ENCODE peak calls at places on chromosome 22, in seven cellular contexts. K is A673, E is BJ, N is lower leg skin, A is astrocyte of the cerebellum, R is IMR-90, V is esophagus squamous epithelium. T is an unnamed sample.
A peak's percentile ranks its signal among the peaks of the same experiment; 100 is the strongest.

GRCh38 chr22:47295226-47295901 is 532.9 kb downstream of the TBC1D22A start:
- DNase-seq in K (no peak), E (no peak), N (no peak), A (no peak), R (no peak), V (no peak), T (no peak)

GRCh38 chr22:49967333-49968241 is 7.0 kb downstream of the PIM3 start:
- DNase-seq in K (no peak), E (no peak), N (peak; percentile 44), A (no peak), R (no peak), V (no peak), T (no peak)

GRCh38 chr22:39242809-39243442 is 1.9 kb downstream of the PDGFB start:
- DNase-seq in K (peak; percentile 30), E (no peak), N (no peak), A (no peak), R (no peak), V (no peak), T (no peak)

GRCh38 chr22:41919357-41920224 is 4.7 kb upstream of the SHISA8 start:
- DNase-seq in K (peak; percentile 84), E (no peak), N (no peak), A (no peak), R (peak; percentile 11), V (no peak), T (peak; percentile 25)

GRCh38 chr22:40238425-40239344 is 61.0 kb downstream of the TNRC6B start:
- DNase-seq in K (peak; percentile 59), E (peak; percentile 26), N (no peak), A (no peak), R (peak; percentile 74), V (no peak), T (peak; percentile 88)

GRCh38 chr22:27797793-27798525 is 3.6 kb downstream of the MN1 start:
- DNase-seq in K (no peak), E (no peak), N (no peak), A (no peak), R (no peak), V (no peak), T (no peak)

GRCh38 chr22:40065981-40066380 is 71.2 kb downstream of the FAM83F start:
- DNase-seq in K (no peak), E (no peak), N (no peak), A (no peak), R (no peak), V (no peak), T (no peak)

GRCh38 chr22:41286639-41287091 is 678 bp upstream of the RANGAP1 start:
- DNase-seq in K (peak; percentile 61), E (no peak), N (peak; percentile 30), A (no peak), R (peak; percentile 38), V (no peak), T (peak; percentile 25)

GRCh38 chr22:38353701-38354100 is 36.5 kb upstream of the CSNK1E start:
- DNase-seq in K (no peak), E (no peak), N (no peak), A (no peak), R (no peak), V (no peak), T (no peak)

GRCh38 chr22:47624277-47625012 is 862.0 kb downstream of the TBC1D22A start:
- DNase-seq in K (no peak), E (no peak), N (no peak), A (no peak), R (no peak), V (no peak), T (no peak)

GRCh38 chr22:36056980-36057379 is 28.4 kb upstream of the RBFOX2 start:
- DNase-seq in K (no peak), E (no peak), N (no peak), A (no peak), R (peak; percentile 56), V (no peak), T (peak; percentile 60)

DNA sequence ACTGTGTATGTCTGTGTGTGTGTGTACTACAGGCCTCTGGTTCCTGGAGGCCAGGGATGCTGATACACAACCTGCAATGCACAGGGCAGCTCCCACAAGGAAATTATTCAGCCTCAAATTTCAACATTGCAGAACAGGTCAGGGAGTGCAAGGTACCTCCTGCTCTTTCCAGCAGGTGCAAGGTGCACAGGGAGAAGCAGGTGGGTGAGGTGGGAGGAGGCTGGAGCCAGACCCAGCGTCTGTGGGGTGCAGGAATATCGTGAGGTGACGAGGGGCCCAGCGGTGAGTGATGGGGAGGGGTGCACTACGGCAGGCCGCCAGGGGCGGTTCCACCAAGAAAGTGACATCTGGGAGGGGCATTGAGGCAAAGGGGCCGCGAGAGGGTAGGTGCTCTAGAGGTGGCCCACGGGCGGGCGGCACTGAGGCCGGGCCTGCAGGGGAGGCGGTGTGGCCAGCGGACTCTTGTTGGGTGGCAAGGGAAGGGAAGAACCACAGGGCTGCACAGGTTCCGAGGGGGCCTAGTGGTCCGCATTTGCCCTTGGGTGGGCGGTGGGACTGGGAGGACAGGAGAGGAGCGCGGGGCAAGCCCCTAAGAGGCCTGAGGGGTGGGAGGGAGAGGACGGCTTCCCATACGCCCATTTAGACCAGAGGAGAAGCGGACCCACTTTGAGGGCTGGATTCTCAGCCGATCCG is 21.6 kb downstream of the DGCR6L start:
- DNase-seq in K (no peak), E (no peak), N (no peak), A (no peak), R (no peak), V (no peak), T (no peak)
- H3K4me3 ChIP-seq in K (no peak overlapping the region), E (peak overlapping the region; percentile 51), N (no peak overlapping the region), A (peak overlapping the region; percentile 42), R (no peak overlapping the region), V (peak overlapping the region; percentile 52), T (no peak overlapping the region)

GRCh38 chr22:23238707-23239106 is 58.4 kb downstream of the BCR start:
- DNase-seq in K (no peak), E (no peak), N (no peak), A (no peak), R (no peak), V (no peak), T (no peak)
- TF ChIP-seq CTCF in K (no peak), E (no peak), N (no peak), A (no peak), R (no peak), V (no peak), T (no peak)

DNA sequence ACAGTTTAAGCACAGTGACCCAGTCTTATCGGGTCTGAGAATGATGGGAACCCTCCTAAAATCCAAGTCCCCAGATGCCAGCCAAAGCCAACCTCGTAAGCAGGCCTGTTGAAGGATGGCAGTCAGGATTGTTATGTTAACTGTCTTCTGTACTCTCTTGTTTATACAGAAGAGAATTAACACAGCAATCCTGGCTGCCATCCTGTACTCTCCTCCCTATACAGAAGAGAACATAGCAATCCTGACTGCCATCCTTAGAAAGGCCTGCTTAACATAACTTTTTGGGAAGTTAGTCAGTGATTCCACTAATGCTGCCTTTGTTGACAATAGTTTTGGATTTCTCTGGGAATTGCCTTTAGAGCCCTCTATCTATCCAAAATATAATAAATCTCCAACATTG is 116.4 kb downstream of the LARGE1 start:
- DNase-seq in K (no peak), E (no peak), N (no peak), A (no peak), R (peak; percentile 15), V (no peak), T (no peak)
- H3K4me3 ChIP-seq in K (no peak overlapping the region), E (no peak overlapping the region), N (no peak overlapping the region), A (no peak overlapping the region), R (no peak overlapping the region), V (no peak overlapping the region), T (no peak overlapping the region)

GRCh38 chr22:44085743-44086741 is 61.9 kb downstream of the PARVB start:
- DNase-seq in K (peak; percentile 59), E (no peak), N (peak; percentile 50), A (peak; percentile 43), R (peak; percentile 53), V (no peak), T (peak; percentile 73)
- TF ChIP-seq CTCF in K (peak; percentile 50), E (peak; percentile 32), N (no peak), A (peak; percentile 59), R (peak; percentile 48), V (no peak), T (peak; percentile 47)

GRCh38 chr22:46150615-46151423 is 493 bp downstream of the PPARA start:
- DNase-seq in K (no peak), E (no peak), N (no peak), A (no peak), R (no peak), V (no peak), T (no peak)
- H3K4me3 ChIP-seq in K (peak overlapping the region; percentile 79), E (peak overlapping the region; percentile 95), N (peak overlapping the region; percentile 71), A (peak overlapping the region; percentile 84), R (peak overlapping the region; percentile 85), V (peak overlapping the region; percentile 92), T (peak overlapping the region; percentile 72)

GRCh38 chr22:29156507-29156906 is 49.2 kb upstream of the EMID1 start:
- DNase-seq in K (no peak), E (no peak), N (no peak), A (no peak), R (peak; percentile 5), V (no peak), T (peak; percentile 2)
- TF ChIP-seq CTCF in K (peak; percentile 23), E (peak; percentile 31), N (no peak), A (peak; percentile 42), R (peak; percentile 31), V (no peak), T (peak; percentile 14)

DNA sequence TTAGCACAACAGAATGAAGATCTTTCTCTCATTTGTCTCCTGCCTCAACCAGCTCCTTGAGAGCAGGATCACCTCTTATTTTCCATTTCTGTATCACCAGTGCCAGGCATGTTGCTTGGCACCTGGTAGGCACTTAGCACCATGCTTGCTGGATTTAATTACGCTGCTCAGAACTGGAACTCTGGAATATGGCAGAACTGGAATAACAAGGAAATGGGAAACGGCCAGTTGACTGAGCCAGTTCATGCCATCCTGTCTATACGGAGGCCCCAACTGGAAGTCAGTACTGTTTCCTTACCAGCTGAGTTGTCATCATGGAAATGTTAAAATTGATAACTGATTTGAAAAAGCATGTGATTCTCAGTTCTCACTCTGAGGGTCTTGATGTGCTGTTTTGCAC is 69.5 kb upstream of the YWHAH start:
- DNase-seq in K (no peak), E (no peak), N (no peak), A (no peak), R (no peak), V (no peak), T (no peak)
- H3K4me3 ChIP-seq in K (no peak overlapping the region), E (no peak overlapping the region), N (no peak overlapping the region), A (no peak overlapping the region), R (no peak overlapping the region), V (no peak overlapping the region), T (no peak overlapping the region)

GRCh38 chr22:25903294-25903693 is 161.3 kb downstream of the MYO18B start:
- DNase-seq in K (peak; percentile 8), E (no peak), N (no peak), A (no peak), R (no peak), V (no peak), T (no peak)
- TF ChIP-seq CTCF in K (peak; percentile 63), E (no peak), N (no peak), A (no peak), R (no peak), V (no peak), T (no peak)

GRCh38 chr22:48927591-48927990 is 900.1 kb downstream of the BRD1 start:
- DNase-seq in K (no peak), E (no peak), N (no peak), A (no peak), R (no peak), V (no peak), T (no peak)
- H3K4me3 ChIP-seq in K (no peak overlapping the region), E (no peak overlapping the region), N (no peak overlapping the region), A (no peak overlapping the region), R (no peak overlapping the region), V (no peak overlapping the region), T (no peak overlapping the region)

GRCh38 chr22:43481528-43482309 is 69.9 kb downstream of the MPPED1 start:
- DNase-seq in K (no peak), E (no peak), N (no peak), A (no peak), R (no peak), V (no peak), T (no peak)
- TF ChIP-seq CTCF in K (peak; percentile 22), E (no peak), N (no peak), A (no peak), R (no peak), V (no peak), T (no peak)